ENCODE peak calls at places on chromosome 10, in eight cellular contexts. O, C, G, Q, U, N, J and R are unnamed samples. For H3K4me1, the result is how much of the 10 kb centered on the place peaks cover.

GRCh38 chr10:124827474-124827873 is 25.9 kb downstream of the ABRAXAS2 start:
- DNase-seq in G (no peak), O (no peak), Q (peak), C (no peak), N (no peak), J (no peak), U (peak), R (no peak)

GRCh38 chr10:28111712-28112111 is 112.8 kb upstream of the ODAD2 start:
- DNase-seq in N (no peak), C (peak), Q (no peak), J (no peak), O (no peak), G (no peak), U (peak), R (no peak)

GRCh38 chr10:61836888-61837747 is 64.4 kb upstream of the ARID5B start:
- DNase-seq in U (peak), Q (no peak), O (no peak), J (no peak), N (no peak), C (peak), G (no peak), R (no peak)

GRCh38 chr10:48690791-48691660 is 6.4 kb downstream of the WDFY4 start:
- DNase-seq in N (no peak), G (no peak), C (no peak), Q (no peak), O (no peak), U (no peak), J (no peak), R (no peak)

GRCh38 chr10:8183241-8183704 is 128.8 kb downstream of the GATA3 start:
- DNase-seq in G (no peak), Q (no peak), O (peak), N (no peak), C (no peak), J (no peak), U (no peak), R (no peak)

GRCh38 chr10:70675496-70676161 is 3.3 kb downstream of the ADAMTS14 start:
- DNase-seq in J (no peak), O (no peak), G (no peak), Q (no peak), N (no peak), C (no peak), U (no peak), R (no peak)

GRCh38 chr10:79178614-79179403 is 110.0 kb downstream of the ZMIZ1 start:
- DNase-seq in U (peak), C (no peak), Q (no peak), N (no peak), O (no peak), J (no peak), G (no peak), R (no peak)

GRCh38 chr10:15344876-15345285 is 26.2 kb downstream of the FAM171A1 start:
- DNase-seq in U (peak), Q (no peak), C (no peak), N (no peak), O (no peak), G (no peak), J (no peak), R (no peak)

GRCh38 chr10:3955493-3955892 is 170.5 kb upstream of the KLF6 start:
- DNase-seq in Q (no peak), G (no peak), U (no peak), C (no peak), O (no peak), J (no peak), N (no peak), R (no peak)

GRCh38 chr10:85145966-85146365 is 817.6 kb downstream of the CCSER2 start:
- DNase-seq in N (no peak), G (no peak), J (no peak), O (no peak), Q (no peak), U (no peak), C (no peak), R (no peak)

GRCh38 chr10:673492-673891 is 16.0 kb downstream of the DIP2C start:
- DNase-seq in U (no peak), N (no peak), G (no peak), O (no peak), J (no peak), Q (no peak), C (no peak), R (no peak)

GRCh38 chr10:47023237-47024045 is 112.2 kb downstream of the PTPN20 start:
- DNase-seq in Q (no peak), J (no peak), G (no peak), C (no peak), O (no peak), N (no peak), U (no peak), R (peak)

GRCh38 chr10:50574305-50574704 is 49.5 kb downstream of the SGMS1 start:
- DNase-seq in J (no peak), Q (no peak), C (no peak), O (no peak), U (no peak), G (no peak), N (no peak), R (no peak)

GRCh38 chr10:317219-317868 is 182.1 kb downstream of the ZMYND11 start:
- DNase-seq in G (peak), Q (peak), U (peak), C (no peak), J (no peak), N (peak), O (peak), R (no peak)

GRCh38 chr10:35913628-35914027 is 271.5 kb upstream of the FZD8 start:
- DNase-seq in C (no peak), N (no peak), J (no peak), G (no peak), U (no peak), O (no peak), Q (no peak), R (no peak)

GRCh38 chr10:11881477-11882417 is 58.6 kb downstream of the PROSER2 start:
- DNase-seq in N (no peak), J (no peak), G (no peak), U (no peak), C (peak), Q (peak), O (no peak), R (no peak)

GRCh38 chr10:230758-231157 is 95.5 kb downstream of the ZMYND11 start:
- DNase-seq in C (peak), G (no peak), O (no peak), N (no peak), U (peak), Q (peak), J (no peak), R (no peak)

GRCh38 chr10:60334991-60335390 is 54.7 kb downstream of the ANK3 start:
- DNase-seq in C (no peak), G (no peak), Q (no peak), N (no peak), O (no peak), U (no peak), J (no peak), R (no peak)

GRCh38 chr10:124324856-124325657 is 93.7 kb downstream of the OAT start:
- DNase-seq in U (no peak), G (no peak), C (no peak), J (no peak), O (no peak), N (no peak), Q (no peak), R (no peak)

GRCh38 chr10:4312046-4312835 is 513.8 kb upstream of the AKR1E2 start:
- DNase-seq in C (no peak), G (no peak), U (no peak), N (no peak), J (no peak), O (no peak), Q (no peak), R (no peak)

GRCh38 chr10:119287613-119287991 is 80.2 kb downstream of the GRK5 start:
- DNase-seq in J (no peak), Q (no peak), G (no peak), O (no peak), U (no peak), N (no peak), C (no peak), R (no peak)

GRCh38 chr10:36141786-36142560 is 499.9 kb upstream of the FZD8 start:
- DNase-seq in G (no peak), O (no peak), J (no peak), N (no peak), Q (no peak), U (no peak), C (no peak), R (no peak)

GRCh38 chr10:112290054-112290373 is 6.8 kb downstream of the TECTB start:
- DNase-seq in J (no peak), C (no peak), O (no peak), N (no peak), U (no peak), G (no peak), Q (no peak), R (no peak)

GRCh38 chr10:114872519-114873087 is 51.0 kb downstream of the FHIP2A start:
- DNase-seq in Q (no peak), N (no peak), J (no peak), C (no peak), U (no peak), G (no peak), O (no peak), R (no peak)

GRCh38 chr10:103575416-103576075 is 82.0 kb downstream of the NEURL1 start:
- DNase-seq in O (no peak), C (no peak), Q (no peak), N (no peak), G (no peak), U (no peak), J (no peak), R (no peak)

GRCh38 chr10:98262571-98262970 is 5.4 kb downstream of the LOXL4 start:
- DNase-seq in C (peak), N (peak), J (no peak), G (peak), O (no peak), U (peak), Q (peak), R (peak)

GRCh38 chr10:77080361-77081027 is 557.1 kb downstream of the KCNMA1 start:
- DNase-seq in Q (no peak), C (no peak), G (no peak), U (no peak), O (no peak), N (no peak), J (no peak), R (no peak)

GRCh38 chr10:14837003-14837755 is 658 bp downstream of the CDNF start:
- DNase-seq in Q (no peak), N (no peak), C (no peak), G (no peak), U (no peak), J (no peak), O (no peak), R (no peak)

GRCh38 chr10:10687751-10688150 is 329.9 kb upstream of the CELF2 start:
- DNase-seq in G (no peak), N (no peak), U (no peak), Q (no peak), C (no peak), O (no peak), J (no peak), R (no peak)

GRCh38 chr10:101826852-101827434 is 8.7 kb upstream of the OGA start:
- DNase-seq in O (no peak), N (no peak), C (no peak), U (no peak), G (no peak), J (no peak), Q (no peak), R (no peak)

GRCh38 chr10:103278862-103279298 is 1.9 kb downstream of the INA start:
- DNase-seq in G (peak), O (peak), J (no peak), Q (peak), N (peak), U (peak), C (no peak), R (no peak)

GRCh38 chr10:59892697-59893096 is 13.7 kb downstream of the CCDC6 start:
- DNase-seq in U (no peak), N (peak), Q (no peak), C (no peak), J (no peak), G (no peak), O (no peak), R (no peak)

DNA sequence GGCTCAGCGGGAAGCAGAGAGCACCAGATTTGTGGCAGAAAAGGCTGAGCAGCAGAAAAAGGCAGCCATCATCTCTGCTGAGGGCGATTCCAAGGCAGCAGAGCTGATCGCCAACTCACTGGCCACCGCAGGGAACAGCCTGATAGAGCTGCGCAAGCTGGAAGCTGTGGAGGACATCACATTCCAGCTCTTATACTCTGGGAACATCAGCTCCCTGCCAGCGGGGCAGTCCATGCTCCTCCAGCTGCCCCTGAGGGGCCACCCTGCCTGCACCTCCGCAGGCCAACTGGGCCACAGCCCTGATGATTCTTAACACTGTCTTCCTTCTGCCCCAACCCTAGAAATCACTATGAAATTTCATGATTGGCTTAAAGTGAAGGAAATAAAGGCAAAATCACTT is 18.6 kb downstream of the CWF19L1 start:
- DNase-seq in Q (no peak), U (no peak), N (no peak), C (no peak), G (no peak), J (no peak), O (no peak), R (no peak)
- H3K27ac ChIP-seq in Q (no peak), U (no peak), N (peak), C (no peak), G (peak), J (no peak), O (no peak), R (peak)

DNA sequence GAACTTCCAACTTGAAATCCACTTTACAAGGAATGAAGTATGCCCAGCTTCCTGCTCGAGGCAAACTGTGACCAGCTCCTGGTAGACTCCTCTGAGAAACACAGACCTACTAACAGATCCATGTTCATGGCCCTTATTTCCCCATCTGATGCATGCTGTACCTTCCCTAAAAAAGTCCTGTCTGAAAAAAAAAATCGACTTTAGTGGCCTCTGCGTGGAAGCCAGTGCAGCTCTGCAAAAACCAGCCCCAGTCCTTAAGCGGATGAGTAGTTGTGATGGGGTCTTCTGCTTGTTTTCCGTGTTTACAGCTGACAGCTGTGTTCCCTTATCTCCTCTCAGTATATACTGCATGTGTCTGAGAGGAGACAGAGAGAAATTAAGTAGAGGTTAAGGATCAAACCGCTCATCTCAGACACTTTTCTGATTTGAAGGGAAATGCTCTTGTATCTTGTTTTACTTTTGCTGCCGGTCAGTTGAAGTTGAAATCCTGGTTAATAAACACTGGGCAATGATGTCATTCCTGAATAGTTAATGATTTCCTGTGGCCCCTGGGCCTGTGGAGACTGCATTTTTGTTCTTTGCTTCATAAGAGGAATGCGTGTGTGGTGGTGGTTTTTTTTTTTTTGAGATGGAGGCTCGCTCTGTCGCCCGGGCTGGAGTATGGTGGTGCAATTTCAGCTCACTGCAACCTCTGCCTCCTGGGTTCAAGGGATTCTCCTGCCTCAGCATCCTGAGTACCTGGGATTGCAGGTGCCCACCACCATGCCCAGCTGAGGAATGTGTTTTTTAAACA is 67.6 kb downstream of the DOCK1 start:
- DNase-seq in U (peak), J (no peak), O (no peak), G (no peak), N (no peak), Q (no peak), C (no peak), R (no peak)
- H3K4me1 ChIP-seq in U (under half), J (under half), O (under half), G (under half), N (under half), Q (under half), C (under half), R (under half)

DNA sequence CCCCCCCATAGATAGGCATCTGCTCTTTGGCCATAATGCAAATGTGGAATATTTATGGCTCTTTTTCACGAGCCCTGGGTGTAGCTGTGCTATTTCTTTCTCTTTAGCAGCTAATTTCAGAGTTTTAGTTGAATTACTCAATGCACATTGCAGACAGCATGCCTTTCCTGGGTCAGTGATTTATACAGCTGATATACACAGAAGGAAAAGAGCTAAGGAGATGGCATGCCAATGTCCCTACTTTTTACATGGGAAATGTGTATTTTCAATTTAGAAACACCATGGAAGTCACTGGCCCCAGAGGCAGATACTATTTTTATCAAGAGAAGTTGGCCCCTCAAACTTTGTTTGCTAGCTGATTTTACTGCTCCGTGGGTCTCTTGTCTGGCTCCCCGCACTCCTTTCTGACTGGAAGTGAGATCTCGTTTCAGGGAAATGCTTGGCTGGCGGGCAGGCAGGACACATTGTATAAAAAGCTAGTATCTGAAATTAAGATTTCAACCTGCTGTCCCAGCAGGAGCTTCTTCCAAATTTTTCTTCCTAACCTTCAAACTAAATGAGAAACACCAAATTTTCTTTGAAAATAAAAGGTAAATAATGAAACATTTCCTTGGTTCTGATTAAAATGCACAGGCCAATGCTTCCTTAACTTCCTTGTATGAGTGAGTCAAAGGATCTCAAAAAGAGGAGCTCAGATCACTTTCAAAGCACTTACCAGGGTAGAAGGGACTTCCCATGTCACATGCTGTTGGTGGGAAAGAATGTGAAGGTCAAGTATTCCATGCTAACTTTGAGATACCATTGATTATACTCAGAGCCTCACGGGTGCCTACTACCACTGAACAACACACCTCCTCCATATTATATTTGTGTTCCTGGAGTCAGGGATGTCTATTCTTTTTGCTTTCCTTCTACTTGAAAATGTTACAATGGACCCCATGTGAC is 233.8 kb upstream of the KIAA1217 start:
- DNase-seq in G (no peak), Q (no peak), C (no peak), O (no peak), N (no peak), J (no peak), U (no peak), R (no peak)
- H3K27ac ChIP-seq in G (no peak), Q (no peak), C (no peak), O (no peak), N (no peak), J (no peak), U (no peak), R (no peak)

GRCh38 chr10:45466784-45467183 is 92.8 kb downstream of the ALOX5 start:
- DNase-seq in C (no peak), G (peak), Q (no peak), N (no peak), O (no peak), J (no peak), U (no peak), R (no peak)

GRCh38 chr10:45463244-45464116 is 89.5 kb downstream of the ALOX5 start:
- DNase-seq in U (no peak), C (no peak), N (no peak), J (no peak), O (no peak), Q (peak), G (peak), R (no peak)

GRCh38 chr10:45461034-45461433 is 87.0 kb downstream of the ALOX5 start:
- DNase-seq in J (no peak), U (no peak), Q (peak), O (no peak), C (no peak), N (no peak), G (no peak), R (no peak)

GRCh38 chr10:45468110-45468509 is 94.1 kb downstream of the ALOX5 start:
- DNase-seq in G (no peak), O (no peak), N (no peak), Q (no peak), J (no peak), U (no peak), C (no peak), R (no peak)

GRCh38 chr10:45464958-45465567 is 91.0 kb downstream of the ALOX5 start:
- DNase-seq in G (peak), U (peak), Q (peak), J (no peak), N (peak), O (peak), C (peak), R (peak)
- H3K4me1 ChIP-seq in G (under half), U (under half), Q (half or more), J (under half), N (under half), O (under half), C (under half), R (under half)

DNA sequence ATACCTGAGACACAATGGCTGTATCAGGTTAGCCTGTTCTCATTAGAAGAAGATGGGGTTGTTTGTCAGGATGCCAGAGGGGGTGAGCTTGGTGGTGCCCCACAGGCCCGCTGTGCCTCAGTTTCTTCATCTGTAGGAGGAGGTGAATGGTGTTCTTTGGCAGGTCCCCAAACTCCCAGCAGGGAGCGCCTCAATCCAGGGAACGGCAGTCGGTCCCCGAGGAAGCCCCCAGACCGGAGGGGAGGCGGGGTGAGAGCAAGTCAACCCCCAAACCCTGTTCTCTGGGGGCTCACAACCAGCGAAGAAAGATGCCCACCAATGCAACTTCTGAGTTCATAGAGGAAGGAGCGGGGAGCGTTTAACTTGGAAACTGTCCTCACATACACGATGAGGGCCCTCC is 16.0 kb downstream of the C10orf105 start:
- DNase-seq in J (no peak), O (no peak), N (no peak), C (no peak), U (no peak), G (no peak), Q (no peak), R (no peak)
- H3K27ac ChIP-seq in J (no peak), O (no peak), N (no peak), C (no peak), U (no peak), G (no peak), Q (no peak), R (no peak)